ENCODE peak calls at places on chromosome 4, in four cellular contexts. A, B, X and K are unnamed samples.

GRCh38 chr4:138158746-138159297 is 83.3 kb downstream of the SLC7A11 start:
- DNase-seq in B (no peak), X (no peak), A (no peak), K (no peak)

GRCh38 chr4:80963051-80963450 is 67.5 kb upstream of the BMP3 start:
- DNase-seq in A (no peak), X (no peak), B (no peak), K (no peak)

GRCh38 chr4:156294577-156294976 is 340.9 kb upstream of the CTSO start:
- DNase-seq in A (no peak), B (no peak), X (no peak), K (no peak)

GRCh38 chr4:149638073-149638472 is 177.6 kb downstream of the IQCM start:
- DNase-seq in A (no peak), B (no peak), X (no peak), K (no peak)

GRCh38 chr4:179225594-179225993 is 1783.4 kb upstream of the AGA start:
- DNase-seq in X (no peak), A (no peak), B (no peak), K (no peak)

GRCh38 chr4:173333658-173334084 is 487 bp downstream of the HMGB2 start:
- DNase-seq in A (peak), X (no peak), B (peak), K (peak)

GRCh38 chr4:52250124-52250523 is 199.0 kb downstream of the SPATA18 start:
- DNase-seq in A (peak), X (no peak), B (peak), K (peak)

GRCh38 chr4:85762204-85762884 is 287.4 kb downstream of the ARHGAP24 start:
- DNase-seq in X (no peak), A (peak), B (no peak), K (no peak)